ENCODE peak calls at places on chromosomes 7 and 10, in ten cellular contexts. Z is aorta, W is ovary, N is right atrium auricular region, Y is HCT116, A is H9, T is sigmoid colon, S is IMR-90, V is neural progenitor cell, O is lower lobe of right lung. I is an unnamed sample. For H3K4me1, the result is how much of the 10 kb centered on the place peaks cover.

GRCh38 chr7:99762680-99763327 is 21.2 kb downstream of the CYP3A4 start:
- DNase-seq in Z (peak), N (peak), S (peak), O (no peak), T (no peak), Y (no peak), V (no peak), W (no peak), A (no peak), I (no peak)

GRCh38 chr7:7667187-7667586 is 26.6 kb downstream of the UMAD1 start:
- DNase-seq in N (no peak), Z (no peak), O (no peak), T (no peak), A (no peak), Y (no peak), W (no peak), S (no peak), V (no peak), I (no peak)

GRCh38 chr10:126646101-126646500 is 24.4 kb downstream of the C10orf90 start:
- DNase-seq in O (no peak), A (no peak), S (peak), Z (no peak), Y (no peak), N (no peak), W (no peak), V (no peak), T (no peak), I (no peak)

GRCh38 chr10:78851652-78852051 is 217.1 kb upstream of the ZMIZ1 start:
- DNase-seq in V (no peak), S (no peak), O (no peak), Y (no peak), Z (no peak), N (no peak), A (no peak), W (no peak), T (no peak), I (no peak)

GRCh38 chr10:131848296-131848695 is 52.5 kb upstream of the PPP2R2D start:
- DNase-seq in T (no peak), O (no peak), A (peak), Z (peak), S (no peak), N (no peak), W (no peak), V (no peak), Y (no peak), I (peak)

GRCh38 chr10:73871915-73872710 is 2.2 kb downstream of the CAMK2G start:
- DNase-seq in N (no peak), A (no peak), Z (no peak), Y (no peak), T (peak), O (no peak), S (peak), W (no peak), V (no peak), I (no peak)

GRCh38 chr10:119687192-119688032 is 36.2 kb downstream of the BAG3 start:
- DNase-seq in N (no peak), O (no peak), Z (no peak), Y (no peak), A (peak), W (no peak), S (no peak), T (no peak), V (peak), I (no peak)

GRCh38 chr7:99030951-99031350 is 113.0 kb downstream of the SMURF1 start:
- DNase-seq in T (no peak), Z (no peak), S (no peak), N (peak), Y (no peak), A (no peak), W (no peak), O (no peak), V (no peak), I (no peak)

GRCh38 chr10:120131183-120131582 is 238.7 kb downstream of the SEC23IP start:
- DNase-seq in Y (no peak), N (no peak), A (peak), W (no peak), T (no peak), S (no peak), O (no peak), Z (no peak), V (peak), I (no peak)

GRCh38 chr10:381805-382204 is 246.6 kb downstream of the ZMYND11 start:
- DNase-seq in O (no peak), V (no peak), T (peak), Z (no peak), W (peak), A (no peak), N (no peak), S (no peak), Y (no peak), I (no peak)

GRCh38 chr10:97425964-97426775 is at the start of gene PGAM1:
- DNase-seq in Z (peak), N (peak), T (peak), V (peak), S (peak), O (peak), W (peak), Y (peak), A (peak), I (peak)

GRCh38 chr7:139680676-139681462 is 96.9 kb downstream of the HIPK2 start:
- DNase-seq in T (no peak), S (peak), O (peak), A (no peak), N (peak), Y (peak), W (no peak), Z (peak), V (no peak), I (no peak)

GRCh38 chr7:139682136-139683013 is 95.4 kb downstream of the HIPK2 start:
- DNase-seq in V (no peak), O (no peak), S (peak), W (no peak), N (no peak), Y (peak), Z (no peak), T (no peak), A (no peak), I (no peak)

GRCh38 chr7:139681463-139681755 is 96.4 kb downstream of the HIPK2 start:
- DNase-seq in N (no peak), Y (peak), W (no peak), T (no peak), V (no peak), A (no peak), O (no peak), S (no peak), Z (no peak), I (no peak)

GRCh38 chr7:139683137-139683871 is 94.5 kb downstream of the HIPK2 start:
- DNase-seq in V (no peak), Z (peak), Y (no peak), S (peak), A (no peak), T (no peak), W (no peak), N (no peak), O (no peak), I (no peak)

DNA sequence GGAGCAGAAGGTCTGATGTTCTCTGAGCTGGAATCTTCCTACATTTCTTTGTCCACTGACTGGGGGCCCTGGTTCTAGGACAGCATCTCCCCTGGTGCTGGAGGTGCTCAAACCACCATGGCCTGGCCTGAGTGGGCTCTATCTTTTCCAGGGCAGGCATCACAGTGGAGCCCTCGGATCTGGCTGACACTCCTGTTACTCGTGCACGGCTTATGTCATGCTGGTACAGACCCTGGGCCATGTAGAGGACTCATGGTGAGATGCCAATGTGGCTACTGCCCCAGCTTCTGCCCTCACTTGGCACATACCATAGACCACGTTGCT is 96.0 kb downstream of the HIPK2 start:
- DNase-seq in O (no peak), T (no peak), Y (no peak), W (no peak), A (no peak), S (no peak), V (no peak), N (no peak), Z (no peak), I (no peak)
- H3K4me1 ChIP-seq in O (under half), T (under half), Y (under half), W (under half), A (under half), S (under half), V (under half), N (under half), Z (under half), I (under half)

DNA sequence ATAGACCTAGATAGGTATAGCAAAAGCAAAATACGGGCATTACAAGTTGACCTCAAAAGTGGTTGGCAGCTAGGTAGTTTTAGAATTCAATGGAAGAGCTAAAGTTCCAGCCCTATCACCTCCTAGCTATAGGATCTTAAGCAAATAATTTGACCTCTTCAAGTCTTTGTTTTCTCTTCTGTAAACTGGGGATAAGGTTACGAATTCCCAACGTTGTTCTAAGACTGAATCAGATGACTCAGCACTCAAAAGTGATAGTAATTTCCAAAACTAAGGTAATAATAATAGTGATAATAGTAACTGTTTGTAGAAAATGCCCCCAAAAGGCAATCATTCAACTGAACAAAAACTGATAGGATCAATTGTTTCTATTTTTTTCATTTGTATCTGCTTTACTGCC is 445.2 kb downstream of the KCNMA1 start:
- DNase-seq in S (peak), T (no peak), Y (no peak), Z (no peak), O (no peak), N (no peak), W (no peak), A (no peak), V (no peak), I (no peak)
- H3K27ac ChIP-seq in S (no peak), T (peak), Y (no peak), Z (no peak), O (no peak), N (no peak), W (no peak), A (no peak), V (no peak), I (no peak)

GRCh38 chr7:90749262-90749661 is 153.1 kb downstream of the CDK14 start:
- DNase-seq in W (no peak), Y (no peak), V (no peak), O (no peak), S (no peak), T (no peak), A (no peak), N (no peak), Z (no peak), I (no peak)
- H3K4me1 ChIP-seq in W (under half), Y (under half), V (under half), O (under half), S (under half), T (under half), A (under half), N (under half), Z (under half), I (under half)

DNA sequence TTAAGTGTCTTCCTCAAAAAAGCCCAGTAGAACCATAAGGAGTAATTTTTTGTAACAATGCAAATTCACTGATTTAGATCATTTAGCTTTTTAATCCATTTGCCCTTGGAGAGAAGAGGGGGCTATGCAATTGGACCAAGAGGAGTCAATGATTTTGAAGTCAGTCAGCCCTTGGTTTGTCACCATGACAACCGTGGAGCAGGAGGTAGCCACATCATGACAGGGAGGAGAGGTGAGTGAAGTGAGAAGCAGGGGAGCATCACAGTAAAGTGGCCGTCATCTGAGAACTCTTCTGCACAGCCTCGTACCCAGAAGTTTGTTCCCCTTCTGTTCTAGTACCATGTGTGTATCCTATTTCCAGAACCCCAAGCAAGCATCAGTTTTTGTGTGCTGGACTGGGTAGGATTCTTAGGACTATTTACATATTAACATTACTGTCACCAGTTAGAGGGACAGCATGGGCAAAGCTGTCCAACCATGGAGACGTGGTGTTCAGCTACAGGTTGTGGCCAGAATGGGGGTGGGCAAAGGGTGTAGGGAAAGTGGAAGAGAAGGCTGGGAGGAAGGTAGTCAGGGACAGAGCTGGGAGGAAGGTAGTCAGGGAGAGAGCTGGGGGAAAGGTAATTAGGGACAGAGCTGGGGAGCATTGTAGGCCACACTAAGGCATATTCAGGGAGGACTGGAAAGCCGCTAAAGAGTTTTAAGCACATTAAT is 13.1 kb downstream of the UBE3C start:
- DNase-seq in S (no peak), A (no peak), V (peak), N (no peak), O (no peak), T (no peak), W (no peak), Z (no peak), Y (no peak), I (no peak)
- H3K27ac ChIP-seq in S (no peak), A (no peak), V (no peak), N (no peak), O (no peak), T (no peak), W (no peak), Z (no peak), Y (no peak), I (no peak)

DNA sequence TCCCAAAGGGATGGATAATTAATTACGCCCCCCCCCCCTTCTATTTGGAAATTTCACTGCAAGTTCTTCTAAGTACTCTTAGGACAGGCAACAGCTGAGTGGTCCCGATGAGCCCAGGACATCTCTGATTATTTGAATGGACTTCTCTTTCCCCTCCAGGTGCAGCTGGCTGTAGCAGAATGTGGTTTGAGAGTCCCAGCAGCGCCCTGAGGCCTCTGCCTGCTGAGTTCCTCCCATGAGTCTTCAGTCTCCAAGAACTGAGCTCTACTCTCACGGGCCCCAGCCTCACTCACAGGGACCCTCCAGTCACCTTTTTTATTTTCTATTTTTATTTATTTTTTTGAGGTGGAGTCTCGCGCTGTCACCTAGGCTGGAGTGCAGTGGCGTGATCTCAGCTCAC is 63.6 kb upstream of the SFMBT2 start:
- DNase-seq in O (no peak), S (no peak), A (no peak), N (no peak), Y (no peak), V (no peak), W (no peak), T (no peak), Z (no peak), I (no peak)
- H3K4me1 ChIP-seq in O (under half), S (under half), A (under half), N (under half), Y (under half), V (under half), W (under half), T (under half), Z (under half), I (under half)

GRCh38 chr10:93113042-93113441 is 39.3 kb downstream of the CYP26A1 start:
- DNase-seq in Z (no peak), N (no peak), V (no peak), T (no peak), Y (no peak), S (no peak), W (no peak), O (no peak), A (no peak), I (no peak)
- H3K27ac ChIP-seq in Z (no peak), N (no peak), V (no peak), T (no peak), Y (no peak), S (no peak), W (no peak), O (no peak), A (no peak), I (no peak)

DNA sequence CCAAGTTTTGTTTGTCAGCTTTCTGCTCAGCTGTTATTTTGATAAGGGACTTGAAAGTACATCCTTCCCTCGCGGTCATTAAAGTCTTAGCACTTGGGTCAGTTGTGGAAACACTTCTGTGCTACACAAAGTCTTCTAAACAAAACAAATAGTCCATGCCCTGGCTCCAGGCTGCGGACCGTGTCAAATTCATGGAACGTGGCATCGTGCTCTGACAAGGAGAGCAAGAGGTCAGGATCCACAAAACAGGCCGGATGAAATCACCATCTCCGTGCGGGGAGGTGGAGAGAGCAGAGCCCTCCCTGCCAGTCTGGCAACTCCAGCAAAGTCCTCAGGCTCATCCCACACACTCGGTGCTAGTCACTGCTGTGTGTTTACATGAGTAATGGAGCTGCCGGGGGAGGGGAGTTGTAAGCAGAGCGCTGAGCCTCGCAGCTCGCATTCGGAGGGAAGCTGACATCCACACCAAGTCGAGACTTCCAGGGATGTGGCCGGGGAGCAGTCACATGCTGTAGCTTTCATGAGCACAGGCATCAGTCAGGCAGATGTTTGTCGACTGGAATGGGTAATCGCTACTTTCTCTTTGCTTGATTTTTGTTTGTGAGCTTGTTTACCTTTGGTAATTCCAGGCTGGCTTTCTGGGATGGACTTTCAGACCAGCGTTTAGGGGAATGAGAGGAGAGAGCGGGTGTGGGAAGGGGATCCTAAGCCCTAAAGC is 147.6 kb downstream of the ARID5B start:
- DNase-seq in T (peak), N (peak), W (peak), V (peak), S (peak), O (peak), Y (no peak), Z (peak), A (peak), I (peak)
- H3K4me1 ChIP-seq in T (half or more), N (under half), W (under half), V (under half), S (under half), O (half or more), Y (under half), Z (under half), A (under half), I (half or more)

I was measured in upper lobe of right lung.